ENCODE peak calls at places on chromosome 14, in eight cellular contexts. E is cardiac muscle cell, N is body of pancreas, K is IMR-90, J is prostate gland, Z is osteoblast, Y is HCT116, U is adrenal gland. D is an unnamed sample. For H3K36me3 and H3K4me1, the result is how much of the 10 kb centered on the place peaks cover.

GRCh38 chr14:54771411-54772027 is 131.1 kb downstream of the GCH1 start:
- DNase-seq in E (no peak), N (no peak), K (no peak), J (no peak), Z (no peak), Y (no peak), U (no peak), D (no peak)

GRCh38 chr14:22870811-22871199 is 735 bp upstream of the LRP10 start:
- DNase-seq in E (no peak), N (no peak), K (no peak), J (no peak), Z (peak), Y (no peak), U (no peak), D (no peak)

GRCh38 chr14:89186850-89187376 is 230.1 kb downstream of the FOXN3 start:
- DNase-seq in E (peak), N (peak), K (peak), J (no peak), Z (no peak), Y (no peak), U (peak), D (no peak)

GRCh38 chr14:96567289-96567899 is 65.2 kb downstream of the PAPOLA start:
- DNase-seq in E (peak), N (no peak), K (peak), J (no peak), Z (no peak), Y (no peak), U (no peak), D (no peak)

GRCh38 chr14:50335989-50336391 is 23.9 kb downstream of the DMAC2L start:
- DNase-seq in E (no peak), N (peak), K (peak), J (no peak), Z (no peak), Y (no peak), U (peak), D (no peak)

GRCh38 chr14:26702721-26703250 is 105.0 kb upstream of the NOVA1 start:
- DNase-seq in E (no peak), N (no peak), K (no peak), J (no peak), Z (no peak), Y (no peak), U (no peak), D (no peak)

GRCh38 chr14:68139466-68140110 is 320.0 kb downstream of the RAD51B start:
- DNase-seq in E (no peak), N (no peak), K (no peak), J (no peak), Z (no peak), Y (no peak), U (no peak), D (no peak)

GRCh38 chr14:59826150-59826549 is 44.4 kb downstream of the RTN1 start:
- DNase-seq in E (no peak), N (no peak), K (no peak), J (no peak), Z (no peak), Y (no peak), U (no peak), D (no peak)

GRCh38 chr14:95044463-95045254 is 112.7 kb downstream of the DICER1 start:
- DNase-seq in E (no peak), N (no peak), K (no peak), J (no peak), Z (no peak), Y (no peak), U (no peak), D (no peak)

GRCh38 chr14:22047105-22047504 is 373.5 kb upstream of the OR4E1 start:
- DNase-seq in E (peak), N (peak), K (no peak), J (no peak), Z (no peak), Y (no peak), U (no peak), D (no peak)

GRCh38 chr14:69300601-69301221 is 40.8 kb downstream of the GALNT16 start:
- DNase-seq in E (no peak), N (no peak), K (no peak), J (no peak), Z (no peak), Y (no peak), U (no peak), D (no peak)

GRCh38 chr14:33849455-33849801 is 101.4 kb downstream of the EGLN3 start:
- DNase-seq in E (no peak), N (no peak), K (no peak), J (no peak), Z (no peak), Y (no peak), U (no peak), D (no peak)

GRCh38 chr14:101077511-101078074 is 174.1 kb upstream of the RTL1 start:
- DNase-seq in E (peak), N (no peak), K (peak), J (no peak), Z (peak), Y (no peak), U (no peak), D (peak)

GRCh38 chr14:100403802-100404201 is 80.7 kb downstream of the SLC25A47 start:
- DNase-seq in E (no peak), N (no peak), K (no peak), J (no peak), Z (no peak), Y (no peak), U (no peak), D (no peak)

GRCh38 chr14:94227029-94227428 is 52.9 kb downstream of the PPP4R4 start:
- DNase-seq in E (no peak), N (no peak), K (peak), J (no peak), Z (no peak), Y (no peak), U (no peak), D (no peak)

GRCh38 chr14:68473794-68474193 is 319.1 kb downstream of the ZFP36L1 start:
- DNase-seq in E (no peak), N (peak), K (no peak), J (no peak), Z (no peak), Y (no peak), U (no peak), D (no peak)

GRCh38 chr14:55976619-55977018 is 141.6 kb upstream of the PELI2 start:
- DNase-seq in E (no peak), N (peak), K (no peak), J (peak), Z (no peak), Y (no peak), U (peak), D (peak)

DNA sequence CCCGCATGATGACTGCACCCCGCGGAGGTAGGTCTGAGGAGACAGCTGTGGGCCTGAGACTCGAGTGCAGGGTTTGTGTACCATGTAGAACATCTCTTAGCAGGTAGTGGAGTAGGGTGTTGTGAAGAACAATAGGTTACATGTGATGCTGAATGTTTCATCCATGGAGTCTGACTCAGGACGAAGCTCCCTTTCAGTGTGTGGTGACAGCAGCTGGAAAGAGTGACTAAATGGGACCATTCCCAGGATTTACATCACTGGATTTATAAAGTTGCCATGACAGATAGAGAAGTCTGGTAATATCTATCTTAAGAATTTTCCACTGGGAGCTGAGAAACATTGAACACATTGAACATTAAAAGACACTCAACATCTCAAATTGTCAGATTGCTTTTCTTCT is 259.6 kb upstream of the RGS6 start:
- DNase-seq in E (no peak), N (no peak), K (no peak), J (no peak), Z (no peak), Y (no peak), U (no peak), D (no peak)
- H3K36me3 ChIP-seq in E (under half), N (under half), K (under half), J (under half), Z (under half), Y (under half), U (under half), D (under half)

GRCh38 chr14:70759398-70759797 is 49.9 kb downstream of the MAP3K9 start:
- DNase-seq in E (no peak), N (no peak), K (no peak), J (no peak), Z (no peak), Y (no peak), U (no peak), D (no peak)

GRCh38 chr14:70753518-70753953 is 55.8 kb downstream of the MAP3K9 start:
- DNase-seq in E (no peak), N (peak), K (no peak), J (no peak), Z (no peak), Y (no peak), U (no peak), D (peak)

GRCh38 chr14:70754989-70755388 is 54.3 kb downstream of the MAP3K9 start:
- DNase-seq in E (no peak), N (peak), K (no peak), J (peak), Z (no peak), Y (peak), U (peak), D (no peak)

GRCh38 chr14:70755655-70756054 is 53.7 kb downstream of the MAP3K9 start:
- DNase-seq in E (no peak), N (no peak), K (no peak), J (peak), Z (no peak), Y (no peak), U (no peak), D (no peak)
- TF ChIP-seq CTCF in E (no peak), N (no peak), K (no peak), J (no peak), Z (no peak), Y (no peak), U (no peak), D (no peak)

GRCh38 chr14:104583424-104584114 is 4.0 kb downstream of the C14orf180 start:
- DNase-seq in E (no peak), N (no peak), K (no peak), J (no peak), Z (peak), Y (no peak), U (no peak), D (no peak)
- H3K4me1 ChIP-seq in E (half or more), N (under half), K (under half), J (under half), Z (under half), Y (under half), U (under half), D (under half)

DNA sequence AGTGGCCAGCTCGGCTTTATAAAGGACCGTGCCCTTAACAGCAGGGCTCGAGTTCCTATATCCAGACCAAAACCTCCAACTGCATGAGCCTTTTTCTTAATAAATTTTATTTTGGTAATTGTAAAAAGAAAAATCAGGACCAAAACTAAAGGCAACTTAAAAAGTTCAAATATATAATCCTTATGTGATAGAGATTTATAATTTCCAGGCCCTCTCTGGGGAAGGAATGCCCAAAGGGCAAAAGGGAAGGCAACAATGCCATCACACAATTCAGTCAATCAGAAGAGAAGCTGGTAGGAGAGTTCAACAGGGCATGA is 401 bp upstream of the IPO4 start:
- DNase-seq in E (no peak), N (no peak), K (no peak), J (no peak), Z (no peak), Y (no peak), U (no peak), D (no peak)
- H3K36me3 ChIP-seq in E (under half), N (under half), K (under half), J (under half), Z (under half), Y (under half), U (half or more), D (under half)

GRCh38 chr14:73777420-73777819 is 63.2 kb upstream of the PNMA1 start:
- DNase-seq in E (no peak), N (no peak), K (no peak), J (no peak), Z (no peak), Y (no peak), U (no peak), D (no peak)
- TF ChIP-seq CTCF in E (no peak), N (no peak), K (no peak), J (peak), Z (no peak), Y (peak), U (no peak), D (no peak)

GRCh38 chr14:61565181-61565580 is 130.1 kb upstream of the HIF1A start:
- DNase-seq in E (no peak), N (no peak), K (peak), J (no peak), Z (no peak), Y (no peak), U (no peak), D (no peak)
- H3K4me1 ChIP-seq in E (half or more), N (half or more), K (half or more), J (under half), Z (half or more), Y (half or more), U (half or more), D (under half)

GRCh38 chr14:91406451-91406850 is 11.2 kb downstream of the CCDC88C start:
- DNase-seq in E (no peak), N (no peak), K (no peak), J (no peak), Z (no peak), Y (no peak), U (no peak), D (no peak)
- H3K36me3 ChIP-seq in E (under half), N (under half), K (under half), J (under half), Z (under half), Y (under half), U (under half), D (under half)

GRCh38 chr14:31386271-31386670 is 34.1 kb downstream of the HEATR5A start:
- DNase-seq in E (no peak), N (no peak), K (no peak), J (no peak), Z (no peak), Y (no peak), U (no peak), D (no peak)

GRCh38 chr14:31389947-31390346 is 30.4 kb downstream of the HEATR5A start:
- DNase-seq in E (no peak), N (no peak), K (no peak), J (no peak), Z (no peak), Y (no peak), U (no peak), D (no peak)

GRCh38 chr14:31388687-31389413 is 31.5 kb downstream of the HEATR5A start:
- DNase-seq in E (no peak), N (no peak), K (peak), J (no peak), Z (no peak), Y (no peak), U (no peak), D (no peak)

GRCh38 chr14:31391473-31391872 is 28.9 kb downstream of the HEATR5A start:
- DNase-seq in E (no peak), N (no peak), K (no peak), J (no peak), Z (no peak), Y (no peak), U (no peak), D (no peak)

DNA sequence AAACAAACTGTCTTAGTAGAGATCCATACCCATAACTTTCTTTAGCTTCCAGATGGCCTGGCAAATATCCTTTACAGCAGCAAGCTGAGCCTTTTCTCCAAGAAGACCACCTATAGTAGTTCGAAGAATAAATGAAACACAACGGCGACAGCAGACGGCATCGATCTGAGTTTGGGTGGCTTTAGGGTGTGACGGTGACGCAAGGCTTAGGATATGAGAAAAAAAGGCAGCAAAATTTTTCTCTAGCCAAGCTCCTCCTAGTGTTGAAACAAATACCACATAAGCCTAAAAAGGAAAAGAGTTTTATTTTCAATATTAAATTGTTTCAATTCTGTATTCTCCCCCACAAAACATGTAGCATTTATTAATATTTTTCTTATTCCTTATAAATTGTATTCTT is 33.3 kb downstream of the HEATR5A start:
- DNase-seq in E (no peak), N (no peak), K (no peak), J (no peak), Z (peak), Y (no peak), U (no peak), D (no peak)
- TF ChIP-seq CTCF in E (no peak), N (no peak), K (no peak), J (no peak), Z (no peak), Y (no peak), U (no peak), D (no peak)

D was measured in colonic mucosa.